ENCODE peak calls at places on chromosomes 12 and 14, in four cellular contexts. E, K, W and J are unnamed samples.

GRCh38 chr14:55129428-55130193 is 559 bp downstream of the LGALS3 start:
- DNase-seq in E (no peak), K (peak; percentile 74), W (peak; percentile 70), J (no peak)

GRCh38 chr14:52848626-52849025 is 57.2 kb upstream of the GNPNAT1 start:
- DNase-seq in E (no peak), K (no peak), W (no peak), J (no peak)

GRCh38 chr12:59005195-59005961 is 85.1 kb upstream of the LRIG3 start:
- DNase-seq in E (no peak), K (peak; percentile 29), W (no peak), J (no peak)

GRCh38 chr12:68225576-68226476 is at the start of gene IL26:
- DNase-seq in E (no peak), K (no peak), W (no peak), J (no peak)

GRCh38 chr12:124780752-124781685 is 82.6 kb downstream of the SCARB1 start:
- DNase-seq in E (no peak), K (no peak), W (no peak), J (no peak)

GRCh38 chr12:18275974-18276373 is 14.7 kb downstream of the PIK3C2G start:
- DNase-seq in E (peak; percentile 4), K (peak; percentile 22), W (no peak), J (no peak)

GRCh38 chr14:105087308-105087962 is 22.2 kb upstream of the GPR132 start:
- DNase-seq in E (no peak), K (peak; percentile 56), W (peak; percentile 27), J (no peak)

GRCh38 chr12:115710104-115710564 is 567.4 kb downstream of the MED13L start:
- DNase-seq in E (no peak), K (peak; percentile 63), W (no peak), J (peak; percentile 89)

GRCh38 chr14:91885113-91885712 is 17.9 kb upstream of the TC2N start:
- DNase-seq in E (no peak), K (no peak), W (no peak), J (no peak)

DNA sequence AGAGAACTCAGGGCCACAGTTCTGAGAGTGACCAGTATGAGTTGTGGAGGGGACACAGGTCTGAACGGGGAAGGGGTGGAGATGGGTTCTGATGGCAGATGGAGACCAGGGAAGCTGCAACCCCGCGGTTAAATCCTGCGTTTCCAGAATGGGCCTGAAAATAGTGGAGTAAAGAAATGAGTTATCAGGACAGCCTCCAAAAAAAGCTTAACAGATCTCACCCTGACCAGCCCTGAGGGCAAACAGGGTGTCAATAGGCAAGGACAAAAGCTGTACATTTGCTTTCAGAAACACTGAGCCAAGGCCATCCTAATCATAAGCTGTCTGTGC is 555 bp upstream of the RTN1 start:
- DNase-seq in E (no peak), K (no peak), W (no peak), J (no peak)
- H3K4me3 ChIP-seq in E (peak overlapping the region; percentile 19), K (peak overlapping the region; percentile 69), W (peak overlapping the region; percentile 69), J (peak overlapping the region; percentile 40)

GRCh38 chr12:10128687-10129086 is 1.3 kb downstream of the CLEC7A start:
- DNase-seq in E (no peak), K (no peak), W (no peak), J (no peak)
- TF ChIP-seq POLR2A in E (no peak), K (no peak), W (no peak), J (no peak)

GRCh38 chr12:96044017-96044985 is 8.9 kb upstream of the LTA4H start:
- DNase-seq in E (no peak), K (peak; percentile 84), W (no peak), J (no peak)
- H3K4me1 ChIP-seq in E (peaks cover 36% of the 10 kb centered on the region), K (peaks cover 7% of the 10 kb centered on the region), W (peaks cover 56% of the 10 kb centered on the region), J (no peaks in the 10 kb centered on the region)

GRCh38 chr14:95519699-95520098 is 3.2 kb upstream of the SYNE3 start:
- DNase-seq in E (peak; percentile 56), K (peak; percentile 77), W (peak; percentile 61), J (no peak)
- H3K4me3 ChIP-seq in E (no peak overlapping the region), K (no peak overlapping the region), W (no peak overlapping the region), J (no peak overlapping the region)

DNA sequence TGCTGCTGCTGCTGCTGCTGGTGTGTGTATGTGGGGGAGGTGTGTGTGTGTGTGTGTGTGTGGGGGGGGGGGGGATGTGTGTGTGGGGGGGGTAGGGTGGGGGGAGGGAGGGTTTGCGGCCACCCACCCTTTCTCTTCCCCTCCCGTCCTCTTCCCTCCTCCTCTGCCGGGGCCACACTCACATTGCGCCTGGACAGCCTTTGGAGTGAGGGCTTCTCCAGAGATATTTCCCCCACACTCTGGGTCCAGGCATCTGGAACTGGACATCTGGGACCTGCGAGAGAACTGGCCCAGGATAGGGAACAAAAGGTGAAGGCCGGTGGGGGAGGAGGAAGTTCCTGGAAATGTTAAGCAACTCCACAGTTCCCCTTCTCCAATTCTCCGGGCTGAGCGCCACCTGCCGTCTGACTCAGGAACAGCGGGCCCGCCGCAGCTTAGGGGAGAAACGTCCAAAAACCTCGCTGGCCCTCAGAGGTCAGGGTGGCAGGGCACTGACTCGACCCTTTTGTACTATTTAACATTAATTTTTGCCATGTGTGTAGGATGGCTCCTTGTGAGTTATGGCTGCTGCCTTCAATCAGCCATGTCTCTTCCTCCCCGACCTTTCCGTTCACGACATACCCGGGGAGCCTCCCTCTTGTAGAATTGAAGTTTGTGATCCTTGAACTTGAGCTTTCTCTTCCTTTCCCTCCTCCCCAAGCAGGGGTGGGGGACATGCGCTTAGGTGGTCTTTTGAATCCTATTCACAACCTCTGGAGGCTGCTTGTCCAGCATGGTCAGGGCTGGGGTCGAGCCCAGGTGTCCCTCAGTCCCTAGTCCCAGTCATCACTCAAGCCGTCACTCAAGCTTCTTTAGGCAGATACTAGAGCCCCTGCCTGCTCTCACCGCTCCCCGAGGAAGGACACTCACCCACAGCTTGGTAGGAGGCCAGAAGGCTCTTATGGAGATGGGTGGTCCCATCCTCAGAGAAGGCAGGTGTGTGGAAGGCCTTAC is at the start of gene C1RL:
- DNase-seq in E (peak; percentile 50), K (peak; percentile 77), W (peak; percentile 94), J (no peak)
- TF ChIP-seq POLR2A in E (no peak), K (no peak), W (no peak), J (no peak)

DNA sequence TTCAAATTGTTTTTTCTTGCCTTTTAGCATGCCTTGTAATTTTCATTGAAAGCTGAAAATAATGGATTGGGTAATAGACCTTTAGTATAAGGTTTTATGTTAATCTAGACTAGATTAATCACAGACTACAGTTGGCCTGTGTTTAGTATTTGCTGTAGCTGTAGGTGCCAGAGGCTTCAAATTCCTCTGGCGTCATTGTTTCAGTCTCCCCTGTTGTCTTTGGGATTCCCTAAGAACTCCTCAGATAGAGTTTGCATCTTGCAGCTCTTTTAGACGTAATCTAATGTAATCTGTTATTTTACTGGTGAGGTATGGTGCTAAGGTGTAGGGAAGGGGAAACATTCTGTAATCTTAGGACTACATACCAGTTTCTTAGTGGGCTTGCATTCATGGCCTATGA is 113.0 kb downstream of the RGS6 start:
- DNase-seq in E (no peak), K (no peak), W (no peak), J (no peak)
- H3K4me1 ChIP-seq in E (no peaks in the 10 kb centered on the region), K (no peaks in the 10 kb centered on the region), W (no peaks in the 10 kb centered on the region), J (no peaks in the 10 kb centered on the region)